ENCODE peak calls at places on chromosome 1, in four cellular contexts. D is left ventricle myocardium inferior; B is effector memory CD4-positive, alpha-beta T cell; Y is mesendoderm. F is an unnamed sample. For H3K4me1, the result is how much of the 10 kb centered on the place peaks cover.

GRCh38 chr1:208510192-208510952 is 266.2 kb upstream of the PLXNA2 start:
- DNase-seq in D (no peak), B (no peak), Y (peak), F (no peak)

GRCh38 chr1:67789551-67789950 is 43.7 kb downstream of the GNG12 start:
- DNase-seq in D (no peak), B (no peak), Y (no peak), F (no peak)

GRCh38 chr1:53381790-53382401 is 54.0 kb upstream of the LRP8 start:
- DNase-seq in D (no peak), B (no peak), Y (no peak), F (peak)

GRCh38 chr1:18941221-18942141 is 15.0 kb downstream of the IFFO2 start:
- DNase-seq in D (no peak), B (no peak), Y (peak), F (peak)

GRCh38 chr1:26740023-26740422 is 44.2 kb downstream of the ARID1A start:
- DNase-seq in D (no peak), B (no peak), Y (no peak), F (no peak)

GRCh38 chr1:95384570-95384969 is 150.6 kb downstream of the RWDD3 start:
- DNase-seq in D (peak), B (no peak), Y (peak), F (no peak)

GRCh38 chr1:244413736-244414135 is 38.0 kb downstream of the ADSS2 start:
- DNase-seq in D (no peak), B (no peak), Y (no peak), F (no peak)

GRCh38 chr1:90114521-90115141 is 119.7 kb downstream of the ZNF326 start:
- DNase-seq in D (no peak), B (no peak), Y (peak), F (no peak)

GRCh38 chr1:33683913-33684312 is 180.0 kb upstream of the HMGB4 start:
- DNase-seq in D (peak), B (no peak), Y (no peak), F (no peak)

GRCh38 chr1:26317143-26317542 is 615 bp upstream of the CD52 start:
- DNase-seq in D (no peak), B (no peak), Y (no peak), F (no peak)

GRCh38 chr1:63898428-63899220 is 124.8 kb downstream of the ROR1 start:
- DNase-seq in D (no peak), B (no peak), Y (no peak), F (no peak)

DNA sequence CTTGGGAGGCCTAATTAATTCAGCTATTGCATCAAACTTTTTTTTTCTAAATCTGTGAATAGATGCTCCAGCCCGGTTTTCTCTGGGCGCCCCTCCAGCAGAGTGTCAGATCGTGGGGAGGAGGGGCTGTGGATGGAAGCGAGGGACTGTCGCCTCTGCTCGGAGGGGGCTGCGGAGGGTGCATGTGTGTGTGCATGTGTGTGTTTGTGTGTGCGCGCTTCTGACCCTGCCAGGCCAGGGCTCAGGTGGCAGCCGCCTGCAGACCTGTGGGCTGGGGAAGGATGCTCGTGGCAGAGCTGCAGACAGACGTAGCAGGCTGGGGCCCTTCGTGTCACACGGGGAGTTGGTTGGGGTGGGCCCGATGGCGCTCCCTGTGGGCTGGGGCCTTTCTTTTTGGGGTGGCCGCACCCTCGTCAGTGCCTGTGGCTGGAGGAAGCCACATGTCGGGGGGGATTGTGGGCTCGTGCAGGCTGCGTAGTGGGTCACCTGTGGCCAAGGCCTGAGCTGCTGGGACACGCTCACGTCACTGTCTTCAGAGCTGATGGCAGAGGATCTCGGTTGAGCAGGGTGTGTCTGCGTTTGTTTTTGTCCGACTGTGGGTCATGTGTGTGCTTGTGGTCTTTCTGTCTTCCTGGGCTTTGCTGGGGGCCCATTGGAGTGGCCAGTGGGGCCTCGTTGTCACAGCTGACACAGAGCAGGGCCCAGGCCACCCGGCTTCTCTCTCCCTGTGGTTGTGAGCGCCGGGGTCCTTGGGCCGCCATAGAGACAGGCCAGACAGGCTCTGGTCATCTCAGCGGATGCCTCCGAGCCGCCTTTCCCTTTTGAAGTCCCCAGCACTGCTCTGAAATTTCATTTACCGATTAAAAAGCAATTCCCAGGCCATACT is 2.9 kb downstream of the SKI start:
- DNase-seq in D (no peak), B (peak), Y (no peak), F (peak)
- H3K4me3 ChIP-seq in D (peak), B (peak), Y (peak), F (peak)

GRCh38 chr1:225879521-225880209 is 2.5 kb downstream of the TMEM63A start:
- DNase-seq in D (no peak), B (no peak), Y (no peak), F (peak)
- H3K4me1 ChIP-seq in D (half or more), B (half or more), Y (under half), F (under half)

DNA sequence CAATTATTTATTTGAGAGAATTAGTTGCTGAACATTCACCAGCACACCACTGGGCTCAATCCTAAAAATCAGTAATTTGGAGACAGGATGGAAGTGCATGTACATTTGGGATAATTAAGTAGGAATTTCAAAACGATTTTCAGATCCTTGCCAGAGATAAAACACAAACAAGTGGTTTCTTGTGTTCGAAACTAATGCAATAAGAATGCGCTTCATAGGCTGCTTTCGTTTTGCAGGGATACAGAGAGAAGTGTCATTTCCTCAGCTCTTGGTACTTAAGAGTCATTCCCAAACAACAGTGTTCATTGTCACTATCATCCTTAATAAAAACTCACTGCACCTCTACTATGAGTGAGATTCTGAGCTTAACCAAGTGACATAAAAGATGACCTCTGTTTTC is 20.6 kb upstream of the USP24 start:
- DNase-seq in D (no peak), B (no peak), Y (no peak), F (no peak)
- H3K4me3 ChIP-seq in D (no peak), B (no peak), Y (no peak), F (no peak)

GRCh38 chr1:175191654-175192053 is 922 bp downstream of the KIAA0040 start:
- DNase-seq in D (no peak), B (no peak), Y (peak), F (no peak)

GRCh38 chr1:175192630-175193338 is at the start of gene KIAA0040:
- DNase-seq in D (peak), B (peak), Y (peak), F (peak)

GRCh38 chr1:175192111-175192629 is 406 bp downstream of the KIAA0040 start:
- DNase-seq in D (peak), B (peak), Y (peak), F (peak)

GRCh38 chr1:175195281-175195680 is 2.7 kb upstream of the KIAA0040 start:
- DNase-seq in D (no peak), B (no peak), Y (no peak), F (no peak)

DNA sequence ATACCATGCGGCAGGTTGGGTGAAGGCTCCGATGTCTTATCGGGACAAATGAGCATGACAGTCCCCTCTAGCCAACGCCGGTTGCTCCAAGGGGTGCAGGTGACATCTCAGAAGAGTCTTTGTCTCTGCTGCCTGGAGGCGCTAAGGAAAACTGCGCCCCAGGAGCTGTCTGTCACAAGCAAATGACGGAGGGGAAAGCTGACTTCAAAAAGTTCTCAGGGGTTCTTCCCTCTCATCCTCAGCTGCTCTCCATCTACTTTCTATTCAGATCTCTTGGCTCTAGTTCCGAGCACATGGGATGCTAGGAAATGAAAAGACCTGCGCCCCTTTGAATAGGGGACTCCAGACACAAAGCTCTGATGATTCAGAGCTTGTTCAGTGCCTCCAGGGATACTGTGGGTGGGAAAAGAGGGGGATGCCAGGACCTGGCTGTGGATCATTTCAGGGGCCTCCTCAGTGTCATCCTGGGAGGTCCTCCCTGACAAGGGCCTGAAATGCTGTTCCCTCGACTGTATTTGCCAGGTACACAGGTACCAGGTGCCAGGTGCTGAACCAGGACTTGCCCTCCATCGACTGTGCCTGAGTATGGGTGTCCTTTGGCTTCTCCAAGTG is 869 bp upstream of the KIAA0040 start:
- DNase-seq in D (no peak), B (no peak), Y (no peak), F (no peak)
- H3K4me1 ChIP-seq in D (half or more), B (under half), Y (under half), F (under half)

GRCh38 chr1:23636009-23636408 is 55.6 kb upstream of the RPL11 start:
- DNase-seq in D (no peak), B (no peak), Y (no peak), F (no peak)

GRCh38 chr1:23632479-23633160 is 59.0 kb upstream of the RPL11 start:
- DNase-seq in D (no peak), B (no peak), Y (no peak), F (no peak)

GRCh38 chr1:23634518-23634839 is 57.1 kb upstream of the RPL11 start:
- DNase-seq in D (no peak), B (no peak), Y (no peak), F (no peak)

GRCh38 chr1:23638188-23638619 is 53.4 kb upstream of the RPL11 start:
- DNase-seq in D (no peak), B (no peak), Y (no peak), F (no peak)

GRCh38 chr1:23634840-23635642 is 56.6 kb upstream of the RPL11 start:
- DNase-seq in D (peak), B (peak), Y (peak), F (no peak)
- H3K4me3 ChIP-seq in D (peak), B (peak), Y (no peak), F (peak)

DNA sequence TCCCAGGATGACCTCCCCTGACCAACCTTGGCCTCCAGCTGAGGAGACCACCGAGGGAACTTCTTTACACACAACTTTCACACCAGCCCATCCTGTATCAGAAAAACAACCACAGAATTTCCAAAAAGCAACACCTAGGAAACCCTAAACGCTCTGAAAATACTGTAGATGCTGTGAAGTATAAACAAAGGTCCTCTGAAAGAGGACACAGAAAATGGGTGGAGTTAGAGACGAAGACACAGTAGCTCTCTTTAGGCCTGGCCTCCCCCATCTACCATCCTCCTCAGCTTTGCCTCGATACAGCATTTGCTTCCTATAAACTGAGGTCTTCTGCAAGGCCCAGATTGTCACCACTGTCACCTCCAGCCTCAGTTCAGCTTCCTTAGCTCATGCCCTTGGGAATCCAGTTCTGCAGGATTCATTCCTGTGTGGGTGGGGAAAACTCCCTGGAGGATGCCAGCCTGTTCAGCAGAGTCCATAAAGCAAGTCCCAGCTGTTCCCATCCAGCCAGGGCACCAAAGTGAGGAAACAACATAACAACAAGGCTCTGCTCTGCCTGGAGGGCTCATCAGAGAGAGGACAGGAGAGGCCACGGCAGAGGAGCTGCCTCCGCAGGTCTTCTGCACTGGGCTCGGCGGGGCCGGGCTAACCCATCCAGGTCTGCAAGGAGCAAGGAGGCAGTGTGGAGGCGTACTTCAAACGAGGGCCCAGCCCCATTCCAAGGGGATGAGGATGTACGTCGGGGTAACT is 15.0 kb downstream of the PIK3C2B start:
- DNase-seq in D (no peak), B (no peak), Y (no peak), F (no peak)
- H3K4me1 ChIP-seq in D (half or more), B (under half), Y (under half), F (half or more)

F was measured in kidney.